ENCODE peak calls at places on chromosomes 16 and 17, in eight cellular contexts. D is erythroblast; H is ovary; U is hypothalamus; Z is stimulated activated CD8-positive, alpha-beta memory T cell treated with anti-CD3 and anti-CD28 coated beads, Interleukin-15, amount 100 ng/mL, for 48 hours; A is breast epithelium; F is NCI-H146; L is dermis blood vessel endothelial cell. M is an unnamed sample.

GRCh38 chr16:14109077-14109775 is 38.1 kb downstream of the MRTFB start:
- DNase-seq in D (no peak), H (no peak), U (no peak), Z (no peak), A (no peak), F (no peak), L (peak; percentile 69), M (no peak)

GRCh38 chr17:49409066-49409465 is 5.6 kb downstream of the PHB1 start:
- DNase-seq in D (no peak), H (no peak), U (no peak), Z (no peak), A (no peak), F (no peak), L (no peak), M (peak; percentile 72)

GRCh38 chr17:67139784-67140665 is 95.7 kb downstream of the CACNG1 start:
- DNase-seq in D (peak; percentile 20), H (no peak), U (no peak), Z (no peak), A (no peak), F (peak; percentile 6), L (no peak), M (no peak)

GRCh38 chr17:57607553-57608120 is 137.5 kb downstream of the CCDC182 start:
- DNase-seq in D (no peak), H (no peak), U (no peak), Z (no peak), A (no peak), F (no peak), L (no peak), M (no peak)

GRCh38 chr16:456891-457483 is 31.5 kb downstream of the RAB11FIP3 start:
- DNase-seq in D (peak; percentile 53), H (peak; percentile 35), U (no peak), Z (no peak), A (no peak), F (no peak), L (peak; percentile 44), M (no peak)

GRCh38 chr17:72501404-72502110 is 380.7 kb downstream of the SOX9 start:
- DNase-seq in D (no peak), H (no peak), U (no peak), Z (no peak), A (peak; percentile 33), F (no peak), L (no peak), M (no peak)

GRCh38 chr16:88691129-88691813 is 5.0 kb upstream of the SNAI3 start:
- DNase-seq in D (no peak), H (no peak), U (no peak), Z (no peak), A (no peak), F (no peak), L (no peak), M (no peak)

GRCh38 chr16:19291459-19291858 is 5.9 kb downstream of the CLEC19A start:
- DNase-seq in D (no peak), H (no peak), U (no peak), Z (no peak), A (no peak), F (peak; percentile 7), L (peak; percentile 42), M (no peak)

GRCh38 chr16:77290451-77291110 is 91.4 kb downstream of the SYCE1L start:
- DNase-seq in D (no peak), H (no peak), U (no peak), Z (no peak), A (no peak), F (peak; percentile 38), L (peak; percentile 43), M (no peak)

GRCh38 chr17:62206550-62206949 is 141.5 kb upstream of the MED13 start:
- DNase-seq in D (no peak), H (no peak), U (no peak), Z (no peak), A (no peak), F (no peak), L (peak; percentile 46), M (no peak)

GRCh38 chr17:57945999-57946797 is 9.0 kb downstream of the CUEDC1 start:
- DNase-seq in D (no peak), H (no peak), U (no peak), Z (no peak), A (no peak), F (no peak), L (no peak), M (no peak)

GRCh38 chr17:81317436-81317821 is 22.3 kb upstream of the SLC38A10 start:
- DNase-seq in D (no peak), H (no peak), U (no peak), Z (no peak), A (no peak), F (no peak), L (no peak), M (no peak)

GRCh38 chr17:64983708-64984107 is 64.4 kb upstream of the LRRC37A3 start:
- DNase-seq in D (no peak), H (no peak), U (no peak), Z (no peak), A (no peak), F (no peak), L (no peak), M (no peak)

GRCh38 chr16:69039333-69039941 is 66.0 kb upstream of the HAS3 start:
- DNase-seq in D (no peak), H (no peak), U (no peak), Z (no peak), A (no peak), F (no peak), L (peak; percentile 79), M (no peak)

GRCh38 chr16:75860654-75861053 is 134.4 kb upstream of the CPHXL start:
- DNase-seq in D (no peak), H (no peak), U (no peak), Z (no peak), A (no peak), F (peak; percentile 92), L (no peak), M (no peak)